ENCODE peak calls at places on chromosomes 2 and 18, in five cellular contexts. H is pancreas, Z is hypothalamus, Y is mesendoderm, K is HFF-Myc. X is an unnamed sample.

GRCh38 chr2:134367915-134368911 is 114.3 kb downstream of the MGAT5 start:
- DNase-seq in H (no peak), Z (no peak), Y (no peak), K (peak), X (no peak)

GRCh38 chr2:137809252-137809651 is 155.0 kb upstream of the HNMT start:
- DNase-seq in H (no peak), Z (no peak), Y (no peak), K (no peak), X (no peak)

GRCh38 chr2:172429351-172429968 is 2.1 kb downstream of the ITGA6 start:
- DNase-seq in H (no peak), Z (no peak), Y (peak), K (no peak), X (no peak)

GRCh38 chr2:134489732-134490384 is 228.9 kb downstream of the TMEM163 start:
- DNase-seq in H (no peak), Z (no peak), Y (peak), K (no peak), X (no peak)

GRCh38 chr18:58350526-58350925 is 278.4 kb downstream of the ALPK2 start:
- DNase-seq in H (no peak), Z (no peak), Y (no peak), K (no peak), X (no peak)

GRCh38 chr2:65393743-65394422 is 38.5 kb downstream of the SPRED2 start:
- DNase-seq in H (no peak), Z (no peak), Y (no peak), K (no peak), X (no peak)

GRCh38 chr2:154686162-154686561 is 12.3 kb upstream of the KCNJ3 start:
- DNase-seq in H (no peak), Z (no peak), Y (peak), K (no peak), X (no peak)

GRCh38 chr2:166376488-166376828 is 714 bp upstream of the SCN9A start:
- DNase-seq in H (no peak), Z (no peak), Y (no peak), K (no peak), X (no peak)

GRCh38 chr2:177717831-177718618 is 325.5 kb downstream of the AGPS start:
- DNase-seq in H (no peak), Z (no peak), Y (no peak), K (no peak), X (no peak)

GRCh38 chr2:28977176-28977875 is 3.8 kb upstream of the TOGARAM2 start:
- DNase-seq in H (no peak), Z (no peak), Y (no peak), K (no peak), X (no peak)

GRCh38 chr2:10864888-10865551 is 46.7 kb upstream of the KCNF1 start:
- DNase-seq in H (no peak), Z (no peak), Y (no peak), K (no peak), X (no peak)

GRCh38 chr2:159137511-159138101 is 148.9 kb downstream of the WDSUB1 start:
- DNase-seq in H (no peak), Z (no peak), Y (no peak), K (no peak), X (no peak)

GRCh38 chr2:127358044-127358443 is 29.7 kb downstream of the MAP3K2 start:
- DNase-seq in H (no peak), Z (no peak), Y (no peak), K (no peak), X (no peak)

GRCh38 chr2:100509066-100509465 is 38.8 kb downstream of the NMS start:
- DNase-seq in H (no peak), Z (no peak), Y (no peak), K (no peak), X (no peak)

GRCh38 chr2:204897561-204897960 is 352.3 kb downstream of the PARD3B start:
- DNase-seq in H (no peak), Z (no peak), Y (no peak), K (no peak), X (no peak)

GRCh38 chr2:27831279-27832050 is 58.7 kb downstream of the RBKS start:
- DNase-seq in H (no peak), Z (no peak), Y (no peak), K (no peak), X (no peak)

X was measured in BJ.